ENCODE peak calls at places on chromosomes 4 and X, in ten cellular contexts. I is aorta; K is CD8-positive, alpha-beta memory T cell; Q is Karpas-422; J is GM23338; M is pancreas; P is right atrium auricular region; T is psoas muscle; B is hepatocyte; R is Panc1. F is an unnamed sample. For H3K27me3 and H3K36me3, the result is how much of the 10 kb centered on the place peaks cover.

GRCh38 chr4:108148316-108148715 is 20.4 kb downstream of the LEF1 start:
- DNase-seq in I (no peak), K (no peak), Q (no peak), J (no peak), M (no peak), P (no peak), T (no peak), B (peak), R (no peak), F (no peak)

GRCh38 chr4:147813107-147813773 is 81.4 kb downstream of the ARHGAP10 start:
- DNase-seq in I (no peak), K (no peak), Q (no peak), J (no peak), M (no peak), P (no peak), T (no peak), B (no peak), R (no peak), F (no peak)

GRCh38 chr4:14079601-14080000 is 452.1 kb upstream of the BOD1L1 start:
- DNase-seq in I (no peak), K (no peak), Q (no peak), J (no peak), M (no peak), P (no peak), T (no peak), B (no peak), R (no peak), F (no peak)

GRCh38 chr4:96736352-96736889 is 896.5 kb downstream of the PDHA2 start:
- DNase-seq in I (no peak), K (no peak), Q (no peak), J (peak), M (no peak), P (no peak), T (no peak), B (peak), R (no peak), F (peak)

GRCh38 chr4:55884093-55884850 is 30.8 kb downstream of the EXOC1 start:
- DNase-seq in I (no peak), K (no peak), Q (no peak), J (no peak), M (no peak), P (no peak), T (no peak), B (no peak), R (no peak), F (no peak)

GRCh38 chr4:38924266-38924827 is 56.7 kb downstream of the FAM114A1 start:
- DNase-seq in I (no peak), K (no peak), Q (no peak), J (no peak), M (no peak), P (no peak), T (no peak), B (no peak), R (no peak), F (no peak)

GRCh38 chr4:47287735-47288134 is 175.8 kb downstream of the COMMD8 start:
- DNase-seq in I (no peak), K (no peak), Q (no peak), J (no peak), M (no peak), P (no peak), T (no peak), B (peak), R (no peak), F (no peak)

GRCh38 chrX:20333672-20334071 is 67.0 kb upstream of the RPS6KA3 start:
- DNase-seq in I (no peak), K (no peak), Q (no peak), J (no peak), M (no peak), P (no peak), T (no peak), B (no peak), R (no peak), F (no peak)

GRCh38 chrX:17550011-17550410 is 175.0 kb downstream of the NHS start:
- DNase-seq in I (no peak), K (no peak), Q (no peak), J (no peak), M (no peak), P (no peak), T (no peak), B (no peak), R (no peak), F (no peak)

GRCh38 chr4:150297861-150298474 is 219.7 kb downstream of the DCLK2 start:
- DNase-seq in I (no peak), K (no peak), Q (peak), J (peak), M (peak), P (no peak), T (no peak), B (peak), R (no peak), F (peak)

DNA sequence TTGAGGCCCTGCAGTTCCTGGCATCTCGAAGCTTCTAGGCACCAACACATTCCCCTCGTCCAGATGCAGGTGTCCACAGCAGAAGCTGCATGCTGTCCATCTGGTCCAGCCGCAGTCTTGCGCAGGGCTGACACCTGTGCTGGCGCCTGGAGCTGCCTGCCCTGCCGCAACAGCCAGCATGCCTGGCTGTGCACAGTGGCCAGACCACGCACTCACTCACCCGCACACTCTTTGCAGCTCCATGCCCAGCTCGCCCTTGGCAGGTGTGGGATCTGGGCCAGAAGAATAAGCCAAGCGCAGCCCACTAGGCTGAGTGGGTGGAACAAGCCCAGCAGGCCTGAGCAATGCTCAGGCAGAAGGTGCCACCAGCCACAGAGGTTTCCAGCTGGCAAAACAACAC is 125.6 kb downstream of the PARM1 start:
- DNase-seq in I (no peak), K (no peak), Q (no peak), J (no peak), M (no peak), P (no peak), T (no peak), B (no peak), R (no peak), F (no peak)
- H3K4me3 ChIP-seq in I (no peak), K (no peak), Q (no peak), J (no peak), M (no peak), P (no peak), T (no peak), B (no peak), R (no peak), F (no peak)

GRCh38 chr4:3898098-3898497 is 131.9 kb downstream of the ADRA2C start:
- DNase-seq in I (no peak), K (no peak), Q (no peak), J (no peak), M (no peak), P (no peak), T (no peak), B (no peak), R (no peak), F (no peak)
- H3K27me3 ChIP-seq in I (under half), K (under half), Q (under half), J (under half), M (under half), P (under half), T (under half), B (under half), R (under half), F (under half)

GRCh38 chr4:8459867-8460453 is 19.4 kb downstream of the TRMT44 start:
- DNase-seq in I (no peak), K (no peak), Q (no peak), J (no peak), M (no peak), P (no peak), T (no peak), B (peak), R (no peak), F (no peak)
- H3K36me3 ChIP-seq in I (under half), K (under half), Q (under half), J (under half), M (under half), P (half or more), T (under half), B (under half), R (under half), F (under half)

DNA sequence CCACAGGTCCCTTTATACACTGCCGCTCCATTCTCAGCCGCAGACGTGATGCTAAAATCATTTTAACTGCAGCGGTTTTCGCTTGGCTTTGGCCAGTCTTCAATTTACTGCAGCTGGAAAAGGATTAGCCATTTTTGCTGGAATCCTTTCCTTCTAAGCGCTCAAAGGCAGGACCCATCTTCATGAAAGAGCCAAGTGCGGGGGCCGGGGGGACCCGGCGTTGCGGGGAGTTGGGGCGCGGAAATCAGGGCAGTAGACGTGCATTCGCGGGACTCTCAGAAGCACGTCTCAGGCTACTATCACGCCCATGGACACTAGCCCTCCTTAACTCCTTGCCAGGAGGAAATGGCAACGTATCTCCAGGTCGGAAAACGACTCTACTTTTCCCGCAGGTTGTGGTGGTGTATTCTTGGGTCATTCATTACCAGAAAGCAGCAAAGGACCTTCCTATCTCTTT is 1.7 kb upstream of the PCDH10 start:
- DNase-seq in I (peak), K (no peak), Q (no peak), J (peak), M (no peak), P (no peak), T (no peak), B (peak), R (no peak), F (peak)
- H3K4me3 ChIP-seq in I (peak), K (no peak), Q (no peak), J (peak), M (no peak), P (peak), T (peak), B (peak), R (no peak), F (peak)

GRCh38 chrX:104309169-104309568 is 54.4 kb upstream of the ESX1 start:
- DNase-seq in I (no peak), K (no peak), Q (no peak), J (peak), M (no peak), P (no peak), T (no peak), B (no peak), R (no peak), F (peak)

GRCh38 chrX:104310657-104311056 is 55.9 kb upstream of the ESX1 start:
- DNase-seq in I (no peak), K (no peak), Q (no peak), J (no peak), M (no peak), P (no peak), T (no peak), B (no peak), R (no peak), F (no peak)

GRCh38 chrX:104306180-104306579 is 51.4 kb upstream of the ESX1 start:
- DNase-seq in I (no peak), K (no peak), Q (no peak), J (no peak), M (no peak), P (no peak), T (no peak), B (no peak), R (no peak), F (no peak)

GRCh38 chrX:104307341-104307740 is 52.6 kb upstream of the ESX1 start:
- DNase-seq in I (no peak), K (no peak), Q (no peak), J (no peak), M (no peak), P (no peak), T (no peak), B (no peak), R (no peak), F (no peak)

DNA sequence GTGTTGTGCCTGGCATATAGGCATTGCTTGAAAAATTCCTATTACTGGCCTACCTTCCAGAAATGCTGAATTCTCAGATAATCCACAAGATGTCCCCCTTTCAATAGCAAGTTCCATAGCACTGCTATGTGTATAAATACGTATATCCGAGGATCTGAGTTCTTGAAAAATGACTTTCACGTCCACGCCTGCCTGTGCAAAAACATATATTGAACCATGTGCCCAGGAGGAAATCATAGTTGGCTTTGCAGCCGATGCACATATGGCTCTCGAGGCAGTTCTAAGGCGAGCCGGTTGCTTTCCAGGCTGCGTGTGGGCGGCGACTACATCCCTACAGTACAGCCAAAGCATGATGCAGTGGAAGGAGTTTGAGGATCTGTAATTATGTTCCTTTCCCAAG is 55.4 kb upstream of the ESX1 start:
- DNase-seq in I (no peak), K (no peak), Q (peak), J (no peak), M (no peak), P (no peak), T (no peak), B (no peak), R (peak), F (no peak)
- H3K27me3 ChIP-seq in I (under half), K (under half), Q (under half), J (under half), M (under half), P (under half), T (under half), B (under half), R (under half), F (under half)

DNA sequence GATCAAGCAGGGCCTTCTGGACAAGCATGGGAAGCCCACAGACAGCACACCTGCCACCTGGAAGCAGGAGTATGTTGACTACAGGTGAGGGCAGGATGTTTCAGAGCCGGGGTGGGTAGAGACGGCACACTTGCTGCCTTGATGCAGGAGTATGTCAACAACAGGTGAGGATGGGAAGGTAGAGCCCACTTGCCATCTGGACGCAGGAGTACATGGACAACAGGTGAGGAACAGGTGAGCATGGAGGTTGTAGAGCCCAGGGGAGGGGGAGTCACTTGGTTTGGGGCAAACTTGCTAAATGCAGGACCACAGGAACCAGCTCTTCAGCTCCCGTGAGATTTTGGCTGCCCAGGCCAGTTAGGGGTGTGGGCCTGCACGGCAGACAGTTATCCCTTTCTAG is 12.0 kb downstream of the DKC1 start:
- DNase-seq in I (no peak), K (no peak), Q (no peak), J (no peak), M (no peak), P (no peak), T (no peak), B (no peak), R (no peak), F (no peak)
- H3K36me3 ChIP-seq in I (under half), K (under half), Q (under half), J (under half), M (under half), P (under half), T (under half), B (under half), R (under half), F (under half)